ENCODE peak calls at places on chromosomes 1 and 21, in eight cellular contexts. Z, Y, D, V, U, W, R and M are unnamed samples.

GRCh38 chr1:2821373-2821955 is 20.0 kb upstream of the TTC34 start:
- DNase-seq in R (peak), U (no peak), W (no peak), Y (no peak), D (no peak), Z (no peak), V (no peak), M (no peak)

GRCh38 chr1:107609808-107610207 is 355.2 kb downstream of the VAV3 start:
- DNase-seq in U (no peak), R (no peak), W (no peak), D (no peak), Y (no peak), V (no peak), Z (no peak), M (no peak)

GRCh38 chr21:35138665-35139381 is 89.7 kb upstream of the RUNX1 start:
- DNase-seq in W (no peak), D (no peak), Y (no peak), U (no peak), R (no peak), Z (no peak), V (peak), M (peak)

GRCh38 chr1:2151252-2151651 is 43.3 kb downstream of the FAAP20 start:
- DNase-seq in V (no peak), D (no peak), Z (no peak), U (no peak), Y (no peak), R (no peak), W (no peak), M (no peak)

GRCh38 chr1:94970783-94971182 is 43.9 kb upstream of the CNN3 start:
- DNase-seq in Z (no peak), D (peak), U (no peak), R (no peak), Y (no peak), V (no peak), W (no peak), M (no peak)

GRCh38 chr1:32695098-32695904 is 7.3 kb downstream of the SYNC start:
- DNase-seq in Z (peak), Y (peak), V (peak), U (no peak), R (peak), W (no peak), D (no peak), M (no peak)

GRCh38 chr1:176206006-176206960 is 803 bp downstream of the COP1 start:
- DNase-seq in R (peak), U (peak), V (peak), W (no peak), Z (no peak), Y (no peak), D (peak), M (no peak)

GRCh38 chr1:8182034-8182761 is 135.7 kb upstream of the SLC45A1 start:
- DNase-seq in D (no peak), Y (no peak), R (no peak), U (no peak), W (no peak), V (peak), Z (no peak), M (no peak)

GRCh38 chr21:17463441-17463840 is 49.4 kb upstream of the CXADR start:
- DNase-seq in W (no peak), V (no peak), Y (no peak), R (no peak), D (no peak), Z (no peak), U (no peak), M (no peak)

GRCh38 chr1:32321712-32322291 is 14.2 kb downstream of the MARCKSL1 start:
- DNase-seq in Y (peak), W (no peak), V (no peak), D (no peak), U (no peak), R (no peak), Z (no peak), M (no peak)

GRCh38 chr21:37564924-37565529 is 198.5 kb downstream of the DYRK1A start:
- DNase-seq in Z (no peak), D (no peak), U (peak), W (no peak), V (no peak), R (no peak), Y (peak), M (no peak)

GRCh38 chr1:98402860-98403259 is 258.7 kb upstream of the SNX7 start:
- DNase-seq in R (no peak), U (no peak), D (no peak), V (no peak), W (no peak), Y (no peak), Z (no peak), M (no peak)

GRCh38 chr1:200042119-200042436 is 14.6 kb downstream of the NR5A2 start:
- DNase-seq in U (no peak), W (no peak), V (no peak), Y (no peak), Z (no peak), R (no peak), D (peak), M (no peak)

GRCh38 chr1:30323841-30324240 is 399.5 kb downstream of the MATN1 start:
- DNase-seq in U (no peak), Y (no peak), Z (no peak), D (peak), W (no peak), V (no peak), R (no peak), M (no peak)

GRCh38 chr1:160346953-160347352 is 3.8 kb downstream of the NCSTN start:
- DNase-seq in R (no peak), D (no peak), U (no peak), Y (no peak), V (no peak), Z (no peak), W (no peak), M (peak)

GRCh38 chr1:218345673-218346390 is 696 bp downstream of the TGFB2 start:
- DNase-seq in U (peak), D (peak), Z (no peak), W (no peak), R (peak), Y (peak), V (peak), M (no peak)

GRCh38 chr1:204889681-204890373 is 19.2 kb downstream of the NFASC start:
- DNase-seq in V (no peak), U (peak), Y (no peak), W (no peak), Z (no peak), D (no peak), R (no peak), M (peak)

GRCh38 chr1:51247499-51247898 is 11.4 kb downstream of the RNF11 start:
- DNase-seq in R (no peak), U (no peak), W (no peak), Y (no peak), D (no peak), Z (no peak), V (no peak), M (no peak)

GRCh38 chr1:94068096-94068830 is 52.7 kb downstream of the ABCA4 start:
- DNase-seq in Y (no peak), U (no peak), D (no peak), R (no peak), Z (no peak), W (no peak), V (peak), M (no peak)

GRCh38 chr1:26391450-26391849 is 18.9 kb upstream of the ZNF683 start:
- DNase-seq in Z (no peak), W (no peak), D (peak), V (peak), R (no peak), Y (no peak), U (no peak), M (no peak)

GRCh38 chr1:185670187-185670627 is 64.0 kb upstream of the HMCN1 start:
- DNase-seq in U (peak), D (peak), Y (peak), V (peak), W (peak), Z (no peak), R (no peak), M (peak)

GRCh38 chr1:19326748-19327065 is 14.6 kb downstream of the SLC66A1 start:
- DNase-seq in Z (no peak), V (no peak), D (no peak), Y (no peak), U (no peak), R (peak), W (no peak), M (no peak)

GRCh38 chr1:55456961-55457360 is 241.8 kb upstream of the USP24 start:
- DNase-seq in R (no peak), V (peak), D (no peak), Z (no peak), U (no peak), Y (no peak), W (no peak), M (no peak)